ENCODE peak calls at places on chromosome 1, in nine cellular contexts. One of them, this sample, is unnamed.
A peak's percentile ranks its signal among the peaks of the same experiment; 100 is the strongest.

GRCh38 chr1:51740652-51741051 is 123.8 kb downstream of the OSBPL9 start:
- DNase-seq in IMR-90: no peak
- DNase-seq in natural killer cell: no peak
- DNase-seq in kidney: no peak
- DNase-seq in Caki2: no peak
- DNase-seq in GM04503: no peak
- DNase-seq in WERI-Rb-1: no peak
- DNase-seq in SW 1271: no peak
- DNase-seq in NCI-H1105: no peak
- DNase-seq in this sample: no peak

GRCh38 chr1:215290018-215290417 is 207.5 kb downstream of the KCNK2 start:
- DNase-seq in IMR-90: peak; percentile 36
- DNase-seq in GM04503: peak; percentile 47
- DNase-seq in kidney: no peak
- DNase-seq in natural killer cell: no peak
- DNase-seq in Caki2: no peak
- DNase-seq in WERI-Rb-1: no peak
- DNase-seq in SW 1271: no peak
- DNase-seq in NCI-H1105: no peak
- DNase-seq in this sample: no peak

GRCh38 chr1:215636258-215636965 is 69.3 kb downstream of the KCTD3 start:
- DNase-seq in SW 1271: no peak
- DNase-seq in natural killer cell: no peak
- DNase-seq in Caki2: no peak
- DNase-seq in kidney: no peak
- DNase-seq in IMR-90: peak; percentile 65
- DNase-seq in GM04503: peak; percentile 52
- DNase-seq in NCI-H1105: no peak
- DNase-seq in WERI-Rb-1: no peak
- DNase-seq in this sample: no peak

GRCh38 chr1:54120698-54121481 is 31.9 kb downstream of the CDCP2 start:
- DNase-seq in IMR-90: no peak
- DNase-seq in GM04503: no peak
- DNase-seq in NCI-H1105: no peak
- DNase-seq in SW 1271: no peak
- DNase-seq in WERI-Rb-1: no peak
- DNase-seq in kidney: no peak
- DNase-seq in natural killer cell: no peak
- DNase-seq in Caki2: peak; percentile 7
- DNase-seq in this sample: no peak

GRCh38 chr1:150981805-150982712 is at the start of gene ANXA9:
- DNase-seq in Caki2: no peak
- DNase-seq in NCI-H1105: no peak
- DNase-seq in WERI-Rb-1: peak; percentile 73
- DNase-seq in kidney: no peak
- DNase-seq in SW 1271: no peak
- DNase-seq in IMR-90: no peak
- DNase-seq in natural killer cell: no peak
- DNase-seq in GM04503: no peak
- DNase-seq in this sample: no peak

GRCh38 chr1:221946768-221947167 is 204.9 kb upstream of the DUSP10 start:
- DNase-seq in WERI-Rb-1: no peak
- DNase-seq in Caki2: no peak
- DNase-seq in SW 1271: no peak
- DNase-seq in NCI-H1105: no peak
- DNase-seq in IMR-90: no peak
- DNase-seq in natural killer cell: no peak
- DNase-seq in kidney: no peak
- DNase-seq in GM04503: no peak
- DNase-seq in this sample: no peak

GRCh38 chr1:3929122-3929521 is 29.1 kb upstream of the C1orf174 start:
- DNase-seq in SW 1271: no peak
- DNase-seq in WERI-Rb-1: no peak
- DNase-seq in Caki2: no peak
- DNase-seq in IMR-90: no peak
- DNase-seq in NCI-H1105: no peak
- DNase-seq in GM04503: no peak
- DNase-seq in natural killer cell: no peak
- DNase-seq in kidney: no peak
- DNase-seq in this sample: no peak

GRCh38 chr1:117171900-117172501 is 38.7 kb downstream of the VTCN1 start:
- DNase-seq in WERI-Rb-1: no peak
- DNase-seq in Caki2: peak; percentile 91
- DNase-seq in SW 1271: no peak
- DNase-seq in GM04503: no peak
- DNase-seq in kidney: peak; percentile 90
- DNase-seq in NCI-H1105: no peak
- DNase-seq in natural killer cell: no peak
- DNase-seq in IMR-90: peak; percentile 60
- DNase-seq in this sample: peak; percentile 36

GRCh38 chr1:234898455-234899033 is 230.1 kb downstream of the TOMM20 start:
- DNase-seq in natural killer cell: no peak
- DNase-seq in IMR-90: no peak
- DNase-seq in WERI-Rb-1: no peak
- DNase-seq in Caki2: no peak
- DNase-seq in SW 1271: no peak
- DNase-seq in kidney: no peak
- DNase-seq in GM04503: no peak
- DNase-seq in NCI-H1105: no peak
- DNase-seq in this sample: no peak

GRCh38 chr1:40316595-40317393 is at the start of gene COL9A2:
- DNase-seq in IMR-90: no peak
- DNase-seq in WERI-Rb-1: no peak
- DNase-seq in natural killer cell: peak; percentile 55
- DNase-seq in kidney: peak; percentile 83
- DNase-seq in SW 1271: no peak
- DNase-seq in GM04503: no peak
- DNase-seq in Caki2: no peak
- DNase-seq in NCI-H1105: peak; percentile 65
- DNase-seq in this sample: peak; percentile 24

GRCh38 chr1:3732747-3733602 is 19.3 kb upstream of the CCDC27 start:
- DNase-seq in kidney: no peak
- DNase-seq in SW 1271: no peak
- DNase-seq in WERI-Rb-1: no peak
- DNase-seq in natural killer cell: no peak
- DNase-seq in GM04503: no peak
- DNase-seq in IMR-90: no peak
- DNase-seq in Caki2: no peak
- DNase-seq in NCI-H1105: no peak
- DNase-seq in this sample: no peak